ENCODE peak calls at places on chromosomes 2 and 18, in five cellular contexts. E is CD4-positive, alpha-beta T cell; A is A549; C is RWPE1; U is CD8-positive, alpha-beta T cell. R is an unnamed sample.

GRCh38 chr2:173346035-173346434 is 8.6 kb upstream of the CDCA7 start:
- DNase-seq in E (no peak), A (no peak), C (no peak), U (no peak), R (no peak)

GRCh38 chr2:205706769-205707375 is 24.6 kb downstream of the NRP2 start:
- DNase-seq in E (peak), A (no peak), C (no peak), U (no peak), R (peak)

GRCh38 chr2:47811668-47812067 is 28.7 kb downstream of the MSH6 start:
- DNase-seq in E (no peak), A (no peak), C (no peak), U (no peak), R (no peak)

GRCh38 chr2:109384308-109385271 is 229.2 kb downstream of the SEPTIN10 start:
- DNase-seq in E (no peak), A (no peak), C (no peak), U (no peak), R (no peak)

GRCh38 chr2:29273704-29274611 is 158.7 kb downstream of the CLIP4 start:
- DNase-seq in E (no peak), A (no peak), C (peak), U (no peak), R (no peak)

GRCh38 chr18:10851824-10852225 is 297.5 kb downstream of the PIEZO2 start:
- DNase-seq in E (no peak), A (peak), C (peak), U (no peak), R (no peak)

GRCh38 chr18:13643261-13643671 is 83.1 kb downstream of the FAM210A start:
- DNase-seq in E (no peak), A (no peak), C (no peak), U (no peak), R (no peak)

GRCh38 chr2:29281585-29281984 is 166.4 kb downstream of the CLIP4 start:
- DNase-seq in E (no peak), A (peak), C (no peak), U (no peak), R (no peak)

GRCh38 chr2:152811916-152812315 is 93.5 kb downstream of the ARL6IP6 start:
- DNase-seq in E (no peak), A (no peak), C (no peak), U (no peak), R (no peak)

GRCh38 chr18:79507076-79507545 is 111.4 kb downstream of the NFATC1 start:
- DNase-seq in E (no peak), A (no peak), C (no peak), U (peak), R (peak)

GRCh38 chr2:65129276-65129612 is 662 bp downstream of the RAB1A start:
- DNase-seq in E (no peak), A (no peak), C (no peak), U (peak), R (no peak)

GRCh38 chr18:44823782-44824181 is 143.1 kb downstream of the SETBP1 start:
- DNase-seq in E (no peak), A (no peak), C (peak), U (no peak), R (no peak)

GRCh38 chr2:47602996-47603395 is 179.9 kb upstream of the MSH6 start:
- DNase-seq in E (no peak), A (no peak), C (no peak), U (no peak), R (no peak)

GRCh38 chr2:230160112-230160660 is 59.6 kb downstream of the SP110 start:
- DNase-seq in E (peak), A (peak), C (peak), U (peak), R (peak)

GRCh38 chr18:56550121-56550520 is 88.3 kb downstream of the TXNL1 start:
- DNase-seq in E (no peak), A (no peak), C (no peak), U (no peak), R (no peak)

GRCh38 chr2:6140509-6140908 is 448.3 kb downstream of the SOX11 start:
- DNase-seq in E (no peak), A (no peak), C (no peak), U (no peak), R (no peak)

GRCh38 chr2:68548396-68548795 is 81.0 kb downstream of the APLF start:
- DNase-seq in E (no peak), A (no peak), C (no peak), U (no peak), R (no peak)

GRCh38 chr18:48356151-48356745 is 52.9 kb downstream of the ZBTB7C start:
- DNase-seq in E (no peak), A (no peak), C (no peak), U (no peak), R (no peak)

GRCh38 chr2:168047291-168047690 is 200.1 kb downstream of the STK39 start:
- DNase-seq in E (no peak), A (no peak), C (no peak), U (no peak), R (no peak)

GRCh38 chr2:224357098-224357901 is 44.6 kb downstream of the FAM124B start:
- DNase-seq in E (peak), A (peak), C (peak), U (no peak), R (peak)

GRCh38 chr2:68669651-68670050 is 26.3 kb downstream of the PROKR1 start:
- DNase-seq in E (no peak), A (no peak), C (no peak), U (no peak), R (no peak)

GRCh38 chr2:15919716-15920444 is 20.5 kb upstream of the MYCN start:
- DNase-seq in E (no peak), A (no peak), C (no peak), U (no peak), R (no peak)

GRCh38 chr2:174492963-174493431 is 6.2 kb upstream of the GPR155 start:
- DNase-seq in E (peak), A (no peak), C (no peak), U (peak), R (peak)

GRCh38 chr2:174491947-174492346 is 5.1 kb upstream of the GPR155 start:
- DNase-seq in E (no peak), A (no peak), C (no peak), U (no peak), R (no peak)

GRCh38 chr2:174486614-174487535 is at the start of gene GPR155:
- DNase-seq in E (peak), A (peak), C (peak), U (peak), R (peak)

GRCh38 chr2:174487536-174488162 is 820 bp upstream of the GPR155 start:
- DNase-seq in E (no peak), A (no peak), C (no peak), U (no peak), R (no peak)

GRCh38 chr2:174490032-174490431 is 3.2 kb upstream of the GPR155 start:
- DNase-seq in E (no peak), A (no peak), C (no peak), U (no peak), R (no peak)
- H3K27ac ChIP-seq in E (peak), A (no peak), C (no peak), U (peak), R (peak)

GRCh38 chr2:181231151-181231550 is 226.0 kb upstream of the ITGA4 start:
- DNase-seq in E (no peak), A (no peak), C (no peak), U (no peak), R (no peak)
- H3K27ac ChIP-seq in E (no peak), A (no peak), C (no peak), U (no peak), R (no peak)

DNA sequence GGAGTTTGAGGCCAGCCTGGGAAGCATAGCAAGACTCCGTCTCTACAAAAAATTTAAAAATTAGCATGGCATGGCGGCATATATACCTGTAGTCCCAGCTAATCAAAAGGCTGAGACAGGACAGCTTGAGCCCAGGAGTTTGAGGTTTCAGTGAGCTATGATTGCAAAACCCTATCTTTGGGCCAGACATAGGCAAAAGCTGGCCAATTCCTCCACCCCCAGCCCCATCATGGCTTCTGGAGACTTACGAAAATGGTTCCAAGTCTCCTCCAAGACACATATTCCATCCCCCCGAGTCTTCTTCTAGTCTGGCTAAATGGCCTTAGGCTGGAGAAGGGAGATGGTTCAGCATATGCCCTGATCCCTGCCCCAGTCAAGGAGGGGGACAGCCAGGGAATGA is 172.8 kb upstream of the HAAO start:
- DNase-seq in E (no peak), A (no peak), C (no peak), U (no peak), R (no peak)
- H3K27ac ChIP-seq in E (no peak), A (no peak), C (peak), U (no peak), R (no peak)

GRCh38 chr2:191183516-191183915 is 32.7 kb upstream of the STAT4 start:
- DNase-seq in E (no peak), A (no peak), C (no peak), U (no peak), R (no peak)

GRCh38 chr2:191180712-191181111 is 29.9 kb upstream of the STAT4 start:
- DNase-seq in E (no peak), A (no peak), C (peak), U (no peak), R (no peak)

GRCh38 chr2:191178806-191179514 is 28.2 kb upstream of the STAT4 start:
- DNase-seq in E (no peak), A (no peak), C (peak), U (no peak), R (no peak)

GRCh38 chr2:191184457-191184856 is 33.7 kb upstream of the STAT4 start:
- DNase-seq in E (no peak), A (no peak), C (no peak), U (no peak), R (no peak)

DNA sequence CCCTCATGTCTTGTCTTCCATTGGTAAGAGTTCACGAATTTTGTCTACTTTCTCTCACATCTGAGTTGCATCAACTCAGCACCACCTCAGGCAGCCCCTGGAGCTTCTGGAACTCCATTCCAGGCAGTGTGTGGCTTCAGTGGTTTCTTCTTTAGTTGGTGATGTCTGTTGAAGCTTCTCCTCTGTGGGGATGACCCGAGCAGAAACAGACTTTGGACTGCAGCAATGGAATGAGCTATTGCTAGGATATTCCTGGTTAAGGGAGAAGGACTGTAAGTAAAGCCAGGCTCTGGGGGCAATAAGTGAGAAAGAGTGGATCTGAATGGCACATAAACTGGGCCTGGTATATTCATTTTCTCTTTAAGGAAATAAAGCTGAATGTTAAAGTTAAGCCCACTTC is 32.3 kb upstream of the STAT4 start:
- DNase-seq in E (no peak), A (no peak), C (no peak), U (no peak), R (no peak)
- H3K27ac ChIP-seq in E (no peak), A (peak), C (no peak), U (no peak), R (no peak)

GRCh38 chr2:63791387-63791786 is 50.3 kb upstream of the UGP2 start:
- DNase-seq in E (no peak), A (no peak), C (no peak), U (no peak), R (no peak)
- H3K27ac ChIP-seq in E (no peak), A (peak), C (no peak), U (no peak), R (no peak)

DNA sequence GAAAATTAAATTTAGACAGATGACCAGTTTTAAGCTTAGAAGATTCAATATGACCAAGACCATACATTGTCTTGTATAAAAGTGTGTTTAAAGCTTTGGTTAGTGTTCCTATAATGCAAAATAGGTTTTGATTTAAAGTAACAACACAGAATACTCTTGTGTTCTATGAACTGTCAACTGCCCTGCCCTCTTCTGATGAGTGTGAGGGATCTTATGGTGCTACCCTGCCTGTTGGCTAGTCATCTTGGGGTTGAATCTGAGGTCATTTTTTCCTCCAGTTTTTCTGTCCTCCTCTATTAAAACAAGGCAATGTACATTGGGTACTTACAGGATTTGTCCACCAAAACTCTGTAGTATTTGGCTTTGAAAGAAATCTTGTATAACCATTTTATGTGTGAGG is 129.0 kb downstream of the SPTBN1 start:
- DNase-seq in E (no peak), A (no peak), C (no peak), U (no peak), R (peak)
- H3K27ac ChIP-seq in E (peak), A (peak), C (no peak), U (peak), R (no peak)